ENCODE peak calls at places on chromosomes 4 and X, in five cellular contexts. One of them, this sample, is unnamed.

GRCh38 chr4:6658635-6659075 is 18.2 kb downstream of the MRFAP1 start:
- DNase-seq in K562: no peak
- DNase-seq in tibial nerve: no peak
- DNase-seq in SK-N-SH: no peak
- DNase-seq in sigmoid colon: no peak
- DNase-seq in this sample: peak

GRCh38 chr4:176193126-176193525 is 2.3 kb downstream of the SPATA4 start:
- DNase-seq in SK-N-SH: no peak
- DNase-seq in K562: no peak
- DNase-seq in tibial nerve: no peak
- DNase-seq in sigmoid colon: no peak
- DNase-seq in this sample: no peak

GRCh38 chr4:79025170-79025569 is 85.9 kb upstream of the PAQR3 start:
- DNase-seq in SK-N-SH: no peak
- DNase-seq in tibial nerve: no peak
- DNase-seq in sigmoid colon: no peak
- DNase-seq in K562: no peak
- DNase-seq in this sample: no peak

GRCh38 chrX:15143050-15143824 is 126.6 kb downstream of the ASB9 start:
- DNase-seq in sigmoid colon: no peak
- DNase-seq in tibial nerve: peak
- DNase-seq in SK-N-SH: peak
- DNase-seq in K562: peak
- DNase-seq in this sample: peak

GRCh38 chrX:67599532-67599931 is 55.7 kb downstream of the AR start:
- DNase-seq in sigmoid colon: no peak
- DNase-seq in K562: no peak
- DNase-seq in tibial nerve: no peak
- DNase-seq in SK-N-SH: no peak
- DNase-seq in this sample: no peak

GRCh38 chr4:105765690-105766407 is 57.3 kb downstream of the GSTCD start:
- DNase-seq in tibial nerve: no peak
- DNase-seq in K562: no peak
- DNase-seq in SK-N-SH: no peak
- DNase-seq in sigmoid colon: no peak
- DNase-seq in this sample: no peak

GRCh38 chrX:21529771-21530170 is 128.4 kb downstream of the KLHL34 start:
- DNase-seq in SK-N-SH: no peak
- DNase-seq in tibial nerve: no peak
- DNase-seq in sigmoid colon: no peak
- DNase-seq in K562: no peak
- DNase-seq in this sample: no peak

GRCh38 chrX:153953342-153953830 is 8.9 kb upstream of the RENBP start:
- DNase-seq in SK-N-SH: peak
- DNase-seq in tibial nerve: peak
- DNase-seq in sigmoid colon: peak
- DNase-seq in K562: peak
- DNase-seq in this sample: peak

GRCh38 chrX:149829751-149830191 is 48.0 kb downstream of the MAGEA9 start:
- DNase-seq in tibial nerve: no peak
- DNase-seq in sigmoid colon: no peak
- DNase-seq in SK-N-SH: no peak
- DNase-seq in K562: no peak
- DNase-seq in this sample: no peak

GRCh38 chr4:55635282-55635681 is 816 bp downstream of the NMU start:
- DNase-seq in tibial nerve: no peak
- DNase-seq in K562: peak
- DNase-seq in SK-N-SH: peak
- DNase-seq in sigmoid colon: no peak
- DNase-seq in this sample: no peak

GRCh38 chrX:21993265-21993664 is 38.9 kb upstream of the PHEX start:
- DNase-seq in tibial nerve: no peak
- DNase-seq in K562: no peak
- DNase-seq in SK-N-SH: no peak
- DNase-seq in sigmoid colon: peak
- DNase-seq in this sample: no peak

GRCh38 chrX:105882581-105883275 is 60.4 kb downstream of the NRK start:
- DNase-seq in SK-N-SH: no peak
- DNase-seq in sigmoid colon: no peak
- DNase-seq in K562: no peak
- DNase-seq in tibial nerve: no peak
- DNase-seq in this sample: peak

GRCh38 chr4:94724016-94724415 is 33.7 kb upstream of the BMPR1B start:
- DNase-seq in SK-N-SH: no peak
- DNase-seq in tibial nerve: no peak
- DNase-seq in K562: no peak
- DNase-seq in sigmoid colon: no peak
- DNase-seq in this sample: no peak

GRCh38 chr4:112061418-112061817 is 83.8 kb upstream of the FAM241A start:
- DNase-seq in SK-N-SH: no peak
- DNase-seq in K562: no peak
- DNase-seq in tibial nerve: no peak
- DNase-seq in sigmoid colon: no peak
- DNase-seq in this sample: no peak

GRCh38 chr4:112063260-112063659 is 82.0 kb upstream of the FAM241A start:
- DNase-seq in SK-N-SH: no peak
- DNase-seq in sigmoid colon: no peak
- DNase-seq in K562: no peak
- DNase-seq in tibial nerve: no peak
- DNase-seq in this sample: no peak

GRCh38 chr4:112057479-112057878 is 87.8 kb upstream of the FAM241A start:
- DNase-seq in sigmoid colon: no peak
- DNase-seq in SK-N-SH: no peak
- DNase-seq in K562: no peak
- DNase-seq in tibial nerve: no peak
- DNase-seq in this sample: no peak

GRCh38 chr4:112058433-112058832 is 86.8 kb upstream of the FAM241A start:
- DNase-seq in K562: no peak
- DNase-seq in tibial nerve: no peak
- DNase-seq in SK-N-SH: no peak
- DNase-seq in sigmoid colon: no peak
- DNase-seq in this sample: no peak

DNA sequence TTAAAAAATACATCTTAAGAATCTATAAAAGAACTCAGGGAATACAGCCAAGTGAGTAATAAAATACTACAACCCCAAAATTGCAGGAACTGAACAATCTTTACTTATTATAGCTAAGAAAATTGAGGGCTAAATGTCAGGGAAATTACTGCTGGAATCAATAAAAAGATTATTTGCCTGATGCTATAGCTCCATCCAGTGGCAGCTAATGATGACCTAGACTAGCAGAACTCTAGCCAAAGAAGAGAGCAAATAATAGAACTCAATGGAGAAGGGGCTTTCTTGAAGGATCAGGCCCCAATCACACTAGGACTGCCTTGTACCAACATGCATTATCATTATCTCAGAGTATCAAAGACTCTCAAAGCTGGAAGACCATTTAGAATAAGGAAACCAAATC is 85.0 kb upstream of the FAM241A start:
- DNase-seq in sigmoid colon: no peak
- DNase-seq in SK-N-SH: peak
- DNase-seq in tibial nerve: no peak
- DNase-seq in K562: no peak
- DNase-seq in this sample: no peak
- TF ChIP-seq CTCF in sigmoid colon: no peak
- TF ChIP-seq CTCF in SK-N-SH: peak
- TF ChIP-seq CTCF in tibial nerve: no peak
- TF ChIP-seq CTCF in K562: peak
- TF ChIP-seq CTCF in this sample: no peak

GRCh38 chr4:186789671-186790070 is 66.0 kb upstream of the FAT1 start:
- DNase-seq in K562: no peak
- DNase-seq in sigmoid colon: no peak
- DNase-seq in tibial nerve: no peak
- DNase-seq in SK-N-SH: no peak
- DNase-seq in this sample: no peak

GRCh38 chr4:186790630-186791029 is 67.0 kb upstream of the FAT1 start:
- DNase-seq in tibial nerve: no peak
- DNase-seq in sigmoid colon: no peak
- DNase-seq in SK-N-SH: no peak
- DNase-seq in K562: no peak
- DNase-seq in this sample: no peak

GRCh38 chr4:186792994-186793393 is 69.3 kb upstream of the FAT1 start:
- DNase-seq in sigmoid colon: no peak
- DNase-seq in K562: no peak
- DNase-seq in SK-N-SH: no peak
- DNase-seq in tibial nerve: no peak
- DNase-seq in this sample: no peak

GRCh38 chr4:186782302-186782701 is 58.6 kb upstream of the FAT1 start:
- DNase-seq in tibial nerve: no peak
- DNase-seq in sigmoid colon: no peak
- DNase-seq in SK-N-SH: no peak
- DNase-seq in K562: no peak
- DNase-seq in this sample: no peak

DNA sequence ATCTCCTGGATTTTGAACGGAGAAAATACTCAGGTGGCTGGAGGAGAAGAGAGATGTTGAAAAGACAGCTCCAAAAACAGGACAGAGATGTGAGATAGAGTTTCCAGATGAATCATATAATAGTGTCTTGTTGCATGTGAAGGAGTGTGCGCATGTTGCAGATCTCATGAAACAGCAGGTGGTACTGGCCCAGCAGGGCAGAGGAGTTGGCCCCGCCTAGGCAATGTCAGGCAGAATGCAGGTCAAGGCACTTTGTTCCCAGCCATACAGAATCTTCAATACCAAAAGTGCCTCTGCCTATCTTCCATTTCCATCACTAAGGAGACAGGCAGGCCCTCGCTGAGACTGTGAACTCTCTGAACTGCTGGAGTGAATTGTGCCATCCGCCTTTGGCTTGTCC is 63.9 kb upstream of the FAT1 start:
- DNase-seq in tibial nerve: no peak
- DNase-seq in K562: no peak
- DNase-seq in sigmoid colon: no peak
- DNase-seq in SK-N-SH: no peak
- DNase-seq in this sample: no peak
- TF ChIP-seq EP300 in tibial nerve: no peak
- TF ChIP-seq EP300 in K562: no peak
- TF ChIP-seq EP300 in sigmoid colon: no peak
- TF ChIP-seq EP300 in SK-N-SH: no peak
- TF ChIP-seq EP300 in this sample: no peak

DNA sequence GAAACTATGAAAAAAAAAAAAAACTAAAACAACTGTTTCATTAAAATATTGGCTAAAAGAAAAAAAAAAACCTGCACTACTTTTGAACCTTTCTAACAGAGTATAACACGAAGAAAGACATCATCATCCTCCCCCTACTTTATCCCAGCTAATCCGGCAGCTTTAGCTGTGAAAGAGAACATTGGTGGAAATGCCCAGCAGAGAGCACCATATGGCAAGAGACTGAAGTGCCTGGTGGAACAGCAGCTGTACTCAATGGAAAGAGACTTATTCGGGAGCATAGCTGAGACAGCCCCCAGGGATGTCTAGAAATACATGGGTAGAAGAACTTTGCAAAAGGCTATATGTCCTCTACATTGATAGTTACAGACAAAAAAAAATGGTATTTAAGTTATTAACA is 30.3 kb downstream of the STPG2 start:
- DNase-seq in sigmoid colon: no peak
- DNase-seq in tibial nerve: no peak
- DNase-seq in SK-N-SH: no peak
- DNase-seq in K562: peak
- DNase-seq in this sample: no peak
- TF ChIP-seq CTCF in sigmoid colon: no peak
- TF ChIP-seq CTCF in tibial nerve: no peak
- TF ChIP-seq CTCF in SK-N-SH: peak
- TF ChIP-seq CTCF in K562: peak
- TF ChIP-seq CTCF in this sample: no peak

GRCh38 chr4:91319869-91320268 is 983.9 kb upstream of the GRID2 start:
- DNase-seq in sigmoid colon: no peak
- DNase-seq in tibial nerve: no peak
- DNase-seq in SK-N-SH: no peak
- DNase-seq in K562: no peak
- DNase-seq in this sample: no peak
- TF ChIP-seq EP300 in sigmoid colon: no peak
- TF ChIP-seq EP300 in tibial nerve: no peak
- TF ChIP-seq EP300 in SK-N-SH: no peak
- TF ChIP-seq EP300 in K562: no peak
- TF ChIP-seq EP300 in this sample: no peak

GRCh38 chr4:116358633-116359222 is 726.6 kb downstream of the TRAM1L1 start:
- DNase-seq in sigmoid colon: no peak
- DNase-seq in SK-N-SH: peak
- DNase-seq in K562: peak
- DNase-seq in tibial nerve: no peak
- DNase-seq in this sample: no peak
- TF ChIP-seq CTCF in sigmoid colon: no peak
- TF ChIP-seq CTCF in SK-N-SH: peak
- TF ChIP-seq CTCF in K562: peak
- TF ChIP-seq CTCF in tibial nerve: peak
- TF ChIP-seq CTCF in this sample: no peak

GRCh38 chrX:140928739-140929138 is 73.7 kb upstream of the SPANXB1 start:
- DNase-seq in sigmoid colon: no peak
- DNase-seq in K562: no peak
- DNase-seq in tibial nerve: no peak
- DNase-seq in SK-N-SH: no peak
- DNase-seq in this sample: no peak

GRCh38 chrX:140933874-140934655 is 68.3 kb upstream of the SPANXB1 start:
- DNase-seq in SK-N-SH: no peak
- DNase-seq in tibial nerve: no peak
- DNase-seq in sigmoid colon: no peak
- DNase-seq in K562: no peak
- DNase-seq in this sample: no peak

DNA sequence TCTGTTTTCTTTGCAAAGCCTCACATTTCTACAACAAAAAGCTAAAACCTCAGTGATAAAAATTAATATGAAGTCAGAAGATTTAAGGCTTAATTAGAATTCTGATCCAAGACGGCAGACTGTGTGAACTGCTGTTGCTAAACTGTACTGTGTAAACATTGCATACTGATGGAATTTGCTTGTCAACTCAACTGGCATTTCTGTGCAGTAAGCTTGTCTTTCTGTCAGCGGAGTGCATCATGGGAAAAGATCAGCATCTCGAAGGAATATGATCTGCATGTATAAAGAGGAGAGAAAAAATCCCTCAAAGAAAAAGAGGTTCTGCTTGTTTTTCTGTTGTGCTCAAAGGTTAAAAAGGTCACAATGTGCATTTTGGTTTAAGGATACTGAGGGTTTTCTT is 69.3 kb upstream of the SPANXB1 start:
- DNase-seq in SK-N-SH: no peak
- DNase-seq in K562: no peak
- DNase-seq in tibial nerve: no peak
- DNase-seq in sigmoid colon: no peak
- DNase-seq in this sample: no peak
- TF ChIP-seq EP300 in SK-N-SH: no peak
- TF ChIP-seq EP300 in K562: no peak
- TF ChIP-seq EP300 in tibial nerve: no peak
- TF ChIP-seq EP300 in sigmoid colon: no peak
- TF ChIP-seq EP300 in this sample: no peak

GRCh38 chrX:36908801-36909403 is 99.3 kb upstream of the FAM47C start:
- DNase-seq in tibial nerve: no peak
- DNase-seq in SK-N-SH: peak
- DNase-seq in sigmoid colon: no peak
- DNase-seq in K562: peak
- DNase-seq in this sample: no peak
- TF ChIP-seq CTCF in tibial nerve: peak
- TF ChIP-seq CTCF in SK-N-SH: peak
- TF ChIP-seq CTCF in sigmoid colon: no peak
- TF ChIP-seq CTCF in K562: peak
- TF ChIP-seq CTCF in this sample: no peak

DNA sequence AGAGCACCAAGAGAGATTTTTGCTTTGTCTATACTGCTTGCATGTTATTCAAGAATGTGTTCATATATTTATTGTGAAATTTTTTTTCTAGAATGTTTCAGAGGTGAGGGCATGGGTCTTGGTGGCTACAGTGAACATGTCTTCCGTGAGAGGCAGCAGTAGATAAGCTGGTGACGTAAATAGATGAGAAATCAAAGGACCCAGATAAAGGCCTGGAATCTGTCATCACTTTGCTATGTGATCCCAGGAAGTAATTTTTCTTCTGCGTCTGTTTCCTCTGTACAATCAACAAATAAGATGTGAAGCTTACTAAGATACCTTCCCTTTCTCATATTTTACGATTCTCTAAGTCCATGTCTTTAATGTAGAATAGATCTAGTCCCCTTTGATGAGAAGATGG is 129.1 kb downstream of the COL4A6 start:
- DNase-seq in SK-N-SH: no peak
- DNase-seq in K562: no peak
- DNase-seq in tibial nerve: no peak
- DNase-seq in sigmoid colon: no peak
- DNase-seq in this sample: no peak
- TF ChIP-seq EP300 in SK-N-SH: no peak
- TF ChIP-seq EP300 in K562: no peak
- TF ChIP-seq EP300 in tibial nerve: no peak
- TF ChIP-seq EP300 in sigmoid colon: no peak
- TF ChIP-seq EP300 in this sample: no peak